ENCODE peak calls at places on chromosomes 5 and 9, in ten cellular contexts. C, B, J, S, G, F, K, Y, L and O are unnamed samples.

GRCh38 chr5:171975262-171975876 is 31.1 kb downstream of the FBXW11 start:
- DNase-seq in C (no peak), B (no peak), J (no peak), S (no peak), G (peak; percentile 46), F (no peak), K (no peak), Y (no peak), L (no peak), O (no peak)

GRCh38 chr9:11701706-11702105 is 991.5 kb upstream of the TYRP1 start:
- DNase-seq in C (no peak), B (no peak), J (no peak), S (no peak), G (no peak), F (no peak), K (no peak), Y (no peak), L (no peak), O (no peak)

GRCh38 chr5:71899865-71900342 is 180.8 kb downstream of the CARTPT start:
- DNase-seq in C (no peak), B (no peak), J (peak; percentile 56), S (no peak), G (peak; percentile 84), F (no peak), K (no peak), Y (no peak), L (no peak), O (peak; percentile 28)

GRCh38 chr9:7180247-7180646 is 422.5 kb downstream of the KDM4C start:
- DNase-seq in C (no peak), B (no peak), J (no peak), S (no peak), G (no peak), F (peak; percentile 13), K (no peak), Y (no peak), L (no peak), O (peak; percentile 26)

GRCh38 chr5:38323645-38324295 is 65.4 kb downstream of the EGFLAM start:
- DNase-seq in C (no peak), B (peak; percentile 32), J (peak; percentile 17), S (no peak), G (peak; percentile 54), F (no peak), K (no peak), Y (no peak), L (no peak), O (no peak)

GRCh38 chr5:43839218-43839617 is 236.2 kb downstream of the NNT start:
- DNase-seq in C (no peak), B (no peak), J (no peak), S (no peak), G (peak; percentile 40), F (no peak), K (no peak), Y (no peak), L (no peak), O (no peak)

GRCh38 chr5:42813533-42813932 is 1.8 kb upstream of the SELENOP start:
- DNase-seq in C (no peak), B (no peak), J (no peak), S (no peak), G (no peak), F (peak; percentile 96), K (no peak), Y (no peak), L (peak; percentile 27), O (no peak)

GRCh38 chr9:111700776-111701175 is 39.4 kb downstream of the GNG10 start:
- DNase-seq in C (no peak), B (no peak), J (no peak), S (no peak), G (no peak), F (no peak), K (no peak), Y (no peak), L (no peak), O (no peak)

GRCh38 chr5:1781726-1782384 is 17.8 kb downstream of the MRPL36 start:
- DNase-seq in C (no peak), B (peak; percentile 4), J (no peak), S (peak; percentile 15), G (no peak), F (no peak), K (no peak), Y (no peak), L (no peak), O (no peak)

GRCh38 chr9:113299800-113300292 is 3.3 kb downstream of the RNF183 start:
- DNase-seq in C (peak; percentile 53), B (no peak), J (no peak), S (no peak), G (no peak), F (no peak), K (no peak), Y (no peak), L (peak; percentile 7), O (no peak)

DNA sequence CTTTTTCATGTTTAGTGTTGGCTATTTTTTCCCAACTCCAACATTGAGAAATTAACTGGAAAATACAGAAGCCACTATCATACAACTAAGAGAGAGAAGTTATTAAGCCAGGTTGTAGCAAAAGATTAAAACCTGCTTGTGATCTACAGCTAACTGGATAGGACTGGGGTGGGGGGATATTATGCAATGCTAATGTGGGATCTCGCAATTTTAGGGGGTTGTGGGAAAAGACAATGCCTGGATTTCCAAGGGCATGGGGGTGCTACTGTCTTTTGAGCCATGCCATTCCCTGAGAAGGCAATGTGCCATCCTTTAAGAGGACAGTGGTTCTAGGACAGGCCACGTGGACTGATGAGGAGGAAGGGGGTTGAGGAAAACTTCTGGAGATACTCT is 46.5 kb downstream of the MARCHF3 start:
- DNase-seq in C (no peak), B (no peak), J (no peak), S (no peak), G (no peak), F (no peak), K (no peak), Y (no peak), L (no peak), O (no peak)
- H3K4me1 ChIP-seq in C (no peaks in the 10 kb centered on the region), B (peaks cover 25% of the 10 kb centered on the region), J (no peaks in the 10 kb centered on the region), S (peaks cover 60% of the 10 kb centered on the region), G (no peaks in the 10 kb centered on the region), F (peaks cover 6% of the 10 kb centered on the region), K (no peaks in the 10 kb centered on the region), Y (no peaks in the 10 kb centered on the region), L (peaks cover 37% of the 10 kb centered on the region), O (peaks cover 9% of the 10 kb centered on the region)

GRCh38 chr5:58088941-58089340 is 370.9 kb downstream of the PLK2 start:
- DNase-seq in C (no peak), B (no peak), J (no peak), S (no peak), G (no peak), F (no peak), K (no peak), Y (no peak), L (no peak), O (no peak)
- H3K4me1 ChIP-seq in C (peaks cover 10% of the 10 kb centered on the region), B (no peaks in the 10 kb centered on the region), J (no peaks in the 10 kb centered on the region), S (no peaks in the 10 kb centered on the region), G (peaks cover 25% of the 10 kb centered on the region), F (no peaks in the 10 kb centered on the region), K (no peaks in the 10 kb centered on the region), Y (peaks cover 31% of the 10 kb centered on the region), L (no peaks in the 10 kb centered on the region), O (no peaks in the 10 kb centered on the region)

GRCh38 chr9:107270580-107270979 is 12.5 kb upstream of the RAD23B start:
- DNase-seq in C (no peak), B (no peak), J (no peak), S (no peak), G (no peak), F (no peak), K (no peak), Y (no peak), L (no peak), O (no peak)

GRCh38 chr9:107274096-107274495 is 9.0 kb upstream of the RAD23B start:
- DNase-seq in C (no peak), B (no peak), J (no peak), S (no peak), G (no peak), F (no peak), K (no peak), Y (no peak), L (no peak), O (no peak)

GRCh38 chr9:107274953-107275422 is 8.1 kb upstream of the RAD23B start:
- DNase-seq in C (no peak), B (no peak), J (no peak), S (no peak), G (peak; percentile 99), F (no peak), K (no peak), Y (peak; percentile 20), L (no peak), O (no peak)

GRCh38 chr9:107275530-107275929 is 7.5 kb upstream of the RAD23B start:
- DNase-seq in C (no peak), B (no peak), J (no peak), S (no peak), G (no peak), F (no peak), K (no peak), Y (no peak), L (no peak), O (no peak)

DNA sequence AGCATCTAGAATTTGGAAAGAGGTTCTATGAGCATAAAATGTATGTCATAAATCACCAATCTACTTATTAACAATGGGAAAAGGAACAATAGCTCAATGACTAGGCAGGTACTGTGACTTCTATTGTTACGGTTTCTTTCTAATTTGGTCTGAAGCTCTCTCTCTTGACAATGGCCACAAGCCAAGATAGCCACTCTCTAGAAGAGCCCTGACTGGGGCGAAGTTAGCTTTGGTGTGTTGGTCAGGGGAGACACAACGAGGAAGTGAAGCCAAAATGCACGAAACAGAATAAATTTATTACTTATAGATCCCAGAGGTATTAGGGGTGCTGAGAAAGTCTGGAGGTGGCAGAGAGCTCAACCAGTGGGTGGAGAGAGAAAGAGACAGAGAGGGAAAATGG is 9.4 kb upstream of the RAD23B start:
- DNase-seq in C (no peak), B (no peak), J (no peak), S (no peak), G (no peak), F (no peak), K (no peak), Y (no peak), L (no peak), O (no peak)
- H3K4me1 ChIP-seq in C (no peaks in the 10 kb centered on the region), B (peaks cover 8% of the 10 kb centered on the region), J (no peaks in the 10 kb centered on the region), S (no peaks in the 10 kb centered on the region), G (peaks cover 34% of the 10 kb centered on the region), F (no peaks in the 10 kb centered on the region), K (peaks cover 4% of the 10 kb centered on the region), Y (peaks cover 48% of the 10 kb centered on the region), L (no peaks in the 10 kb centered on the region), O (no peaks in the 10 kb centered on the region)

GRCh38 chr5:136734638-136735037 is 369.3 kb upstream of the TRPC7 start:
- DNase-seq in C (no peak), B (no peak), J (no peak), S (no peak), G (no peak), F (no peak), K (no peak), Y (no peak), L (peak; percentile 7), O (no peak)

GRCh38 chr5:136726506-136726905 is 361.2 kb upstream of the TRPC7 start:
- DNase-seq in C (no peak), B (no peak), J (no peak), S (no peak), G (no peak), F (no peak), K (no peak), Y (no peak), L (no peak), O (no peak)

GRCh38 chr5:136730426-136730825 is 365.1 kb upstream of the TRPC7 start:
- DNase-seq in C (no peak), B (no peak), J (no peak), S (no peak), G (no peak), F (no peak), K (no peak), Y (no peak), L (no peak), O (no peak)

GRCh38 chr5:136729901-136730355 is 364.6 kb upstream of the TRPC7 start:
- DNase-seq in C (no peak), B (no peak), J (peak; percentile 24), S (no peak), G (peak; percentile 4), F (no peak), K (no peak), Y (peak; percentile 28), L (no peak), O (no peak)

GRCh38 chr5:136731241-136731885 is 366.0 kb upstream of the TRPC7 start:
- DNase-seq in C (no peak), B (no peak), J (no peak), S (no peak), G (no peak), F (no peak), K (no peak), Y (no peak), L (no peak), O (no peak)
- H3K4me1 ChIP-seq in C (no peaks in the 10 kb centered on the region), B (no peaks in the 10 kb centered on the region), J (no peaks in the 10 kb centered on the region), S (no peaks in the 10 kb centered on the region), G (no peaks in the 10 kb centered on the region), F (no peaks in the 10 kb centered on the region), K (no peaks in the 10 kb centered on the region), Y (peaks cover 23% of the 10 kb centered on the region), L (peaks cover 3% of the 10 kb centered on the region), O (no peaks in the 10 kb centered on the region)